ENCODE peak calls at places on chromosomes 3 and 15, in ten cellular contexts. One of them, this sample, is unnamed.

GRCh38 chr3:179149239-179149887 is 1.2 kb downstream of the PIK3CA start:
- DNase-seq in tibial nerve: no peak
- DNase-seq in K562: peak
- DNase-seq in GM23338: peak
- DNase-seq in GM20000: peak
- DNase-seq in epithelial cell of esophagus: peak
- DNase-seq in CD4-positive, alpha-beta T cell: peak
- DNase-seq in tibial artery: no peak
- DNase-seq in progenitor cell of endocrine pancreas: no peak
- DNase-seq in thoracic aorta: no peak
- DNase-seq in this sample: no peak

GRCh38 chr15:77739591-77740378 is 107.1 kb upstream of the LINGO1 start:
- DNase-seq in GM20000: no peak
- DNase-seq in progenitor cell of endocrine pancreas: no peak
- DNase-seq in K562: no peak
- DNase-seq in GM23338: peak
- DNase-seq in CD4-positive, alpha-beta T cell: no peak
- DNase-seq in thoracic aorta: no peak
- DNase-seq in tibial artery: no peak
- DNase-seq in tibial nerve: no peak
- DNase-seq in epithelial cell of esophagus: no peak
- DNase-seq in this sample: no peak

GRCh38 chr3:128491900-128492352 is 1.1 kb downstream of the GATA2 start:
- DNase-seq in thoracic aorta: no peak
- DNase-seq in GM23338: no peak
- DNase-seq in K562: no peak
- DNase-seq in tibial artery: no peak
- DNase-seq in tibial nerve: no peak
- DNase-seq in CD4-positive, alpha-beta T cell: no peak
- DNase-seq in epithelial cell of esophagus: peak
- DNase-seq in GM20000: no peak
- DNase-seq in progenitor cell of endocrine pancreas: no peak
- DNase-seq in this sample: no peak

GRCh38 chr3:158127250-158128219 is 17.6 kb downstream of the RSRC1 start:
- DNase-seq in thoracic aorta: no peak
- DNase-seq in epithelial cell of esophagus: peak
- DNase-seq in tibial nerve: no peak
- DNase-seq in CD4-positive, alpha-beta T cell: no peak
- DNase-seq in K562: peak
- DNase-seq in progenitor cell of endocrine pancreas: no peak
- DNase-seq in GM23338: no peak
- DNase-seq in tibial artery: no peak
- DNase-seq in GM20000: no peak
- DNase-seq in this sample: no peak

GRCh38 chr15:60745469-60745971 is 266.6 kb upstream of the ICE2 start:
- DNase-seq in epithelial cell of esophagus: no peak
- DNase-seq in K562: no peak
- DNase-seq in GM23338: no peak
- DNase-seq in tibial nerve: peak
- DNase-seq in progenitor cell of endocrine pancreas: no peak
- DNase-seq in tibial artery: peak
- DNase-seq in CD4-positive, alpha-beta T cell: no peak
- DNase-seq in GM20000: no peak
- DNase-seq in thoracic aorta: no peak
- DNase-seq in this sample: no peak

GRCh38 chr3:79140718-79141117 is 627.1 kb downstream of the ROBO1 start:
- DNase-seq in epithelial cell of esophagus: peak
- DNase-seq in GM20000: no peak
- DNase-seq in progenitor cell of endocrine pancreas: no peak
- DNase-seq in CD4-positive, alpha-beta T cell: no peak
- DNase-seq in tibial artery: no peak
- DNase-seq in K562: no peak
- DNase-seq in tibial nerve: no peak
- DNase-seq in GM23338: no peak
- DNase-seq in thoracic aorta: no peak
- DNase-seq in this sample: no peak

GRCh38 chr3:151976211-151977050 is 103.0 kb downstream of the SUCNR1 start:
- DNase-seq in progenitor cell of endocrine pancreas: no peak
- DNase-seq in epithelial cell of esophagus: peak
- DNase-seq in tibial artery: no peak
- DNase-seq in tibial nerve: no peak
- DNase-seq in thoracic aorta: peak
- DNase-seq in CD4-positive, alpha-beta T cell: no peak
- DNase-seq in K562: peak
- DNase-seq in GM20000: no peak
- DNase-seq in GM23338: no peak
- DNase-seq in this sample: no peak

GRCh38 chr15:83671603-83672002 is 17.7 kb downstream of the ADAMTSL3 start:
- DNase-seq in tibial artery: no peak
- DNase-seq in K562: no peak
- DNase-seq in epithelial cell of esophagus: no peak
- DNase-seq in GM23338: no peak
- DNase-seq in GM20000: no peak
- DNase-seq in CD4-positive, alpha-beta T cell: no peak
- DNase-seq in progenitor cell of endocrine pancreas: no peak
- DNase-seq in thoracic aorta: no peak
- DNase-seq in tibial nerve: no peak
- DNase-seq in this sample: no peak

GRCh38 chr3:9110802-9111201 is 138.6 kb downstream of the SRGAP3 start:
- DNase-seq in tibial nerve: no peak
- DNase-seq in GM23338: no peak
- DNase-seq in GM20000: no peak
- DNase-seq in CD4-positive, alpha-beta T cell: no peak
- DNase-seq in progenitor cell of endocrine pancreas: no peak
- DNase-seq in thoracic aorta: no peak
- DNase-seq in epithelial cell of esophagus: no peak
- DNase-seq in K562: no peak
- DNase-seq in tibial artery: no peak
- DNase-seq in this sample: no peak

GRCh38 chr3:9110316-9110715 is 139.1 kb downstream of the SRGAP3 start:
- DNase-seq in thoracic aorta: no peak
- DNase-seq in tibial nerve: no peak
- DNase-seq in progenitor cell of endocrine pancreas: no peak
- DNase-seq in CD4-positive, alpha-beta T cell: no peak
- DNase-seq in epithelial cell of esophagus: no peak
- DNase-seq in K562: no peak
- DNase-seq in tibial artery: no peak
- DNase-seq in GM20000: no peak
- DNase-seq in GM23338: no peak
- DNase-seq in this sample: no peak

GRCh38 chr3:9109570-9109914 is 139.9 kb downstream of the SRGAP3 start:
- DNase-seq in GM20000: no peak
- DNase-seq in progenitor cell of endocrine pancreas: no peak
- DNase-seq in GM23338: no peak
- DNase-seq in tibial artery: no peak
- DNase-seq in epithelial cell of esophagus: no peak
- DNase-seq in CD4-positive, alpha-beta T cell: no peak
- DNase-seq in tibial nerve: no peak
- DNase-seq in thoracic aorta: no peak
- DNase-seq in K562: no peak
- DNase-seq in this sample: no peak

GRCh38 chr3:9113040-9113439 is 136.4 kb downstream of the SRGAP3 start:
- DNase-seq in tibial nerve: no peak
- DNase-seq in GM20000: no peak
- DNase-seq in tibial artery: no peak
- DNase-seq in thoracic aorta: no peak
- DNase-seq in CD4-positive, alpha-beta T cell: no peak
- DNase-seq in epithelial cell of esophagus: peak
- DNase-seq in K562: no peak
- DNase-seq in GM23338: no peak
- DNase-seq in progenitor cell of endocrine pancreas: no peak
- DNase-seq in this sample: no peak

GRCh38 chr3:9111349-9112265 is 137.8 kb downstream of the SRGAP3 start:
- DNase-seq in tibial artery: peak
- DNase-seq in GM20000: no peak
- DNase-seq in CD4-positive, alpha-beta T cell: no peak
- DNase-seq in tibial nerve: no peak
- DNase-seq in thoracic aorta: peak
- DNase-seq in progenitor cell of endocrine pancreas: no peak
- DNase-seq in epithelial cell of esophagus: no peak
- DNase-seq in K562: peak
- DNase-seq in GM23338: peak
- DNase-seq in this sample: peak
- TF ChIP-seq CTCF in tibial artery: peak
- TF ChIP-seq CTCF in GM20000: peak
- TF ChIP-seq CTCF in CD4-positive, alpha-beta T cell: no peak
- TF ChIP-seq CTCF in tibial nerve: no peak
- TF ChIP-seq CTCF in thoracic aorta: peak
- TF ChIP-seq CTCF in progenitor cell of endocrine pancreas: no peak
- TF ChIP-seq CTCF in epithelial cell of esophagus: peak
- TF ChIP-seq CTCF in K562: peak
- TF ChIP-seq CTCF in GM23338: peak
- TF ChIP-seq CTCF in this sample: no peak

DNA sequence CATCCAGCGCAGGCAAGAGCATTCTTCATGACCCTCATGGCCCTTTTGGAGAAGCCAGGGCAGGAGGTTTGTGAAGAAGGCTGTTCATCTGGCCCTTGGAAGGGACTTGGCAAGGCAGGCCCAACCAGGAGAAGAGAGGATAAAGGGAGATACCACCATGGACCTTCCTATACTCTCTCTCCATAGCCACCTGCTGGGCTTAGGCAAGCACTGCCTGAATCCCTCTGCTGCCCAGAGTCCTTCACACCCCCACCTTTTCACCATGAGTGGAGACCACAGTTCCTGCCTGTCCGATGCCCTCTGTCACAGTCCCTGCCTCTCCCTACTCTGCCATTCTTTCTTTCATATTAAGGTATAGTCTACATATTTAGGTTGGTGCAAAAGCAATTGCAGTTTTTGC is 10.6 kb upstream of the SFMBT1 start:
- DNase-seq in tibial nerve: no peak
- DNase-seq in tibial artery: no peak
- DNase-seq in GM23338: peak
- DNase-seq in CD4-positive, alpha-beta T cell: no peak
- DNase-seq in progenitor cell of endocrine pancreas: no peak
- DNase-seq in epithelial cell of esophagus: peak
- DNase-seq in K562: peak
- DNase-seq in thoracic aorta: no peak
- DNase-seq in GM20000: peak
- DNase-seq in this sample: peak
- TF ChIP-seq CTCF in tibial nerve: no peak
- TF ChIP-seq CTCF in tibial artery: no peak
- TF ChIP-seq CTCF in GM23338: peak
- TF ChIP-seq CTCF in CD4-positive, alpha-beta T cell: no peak
- TF ChIP-seq CTCF in progenitor cell of endocrine pancreas: peak
- TF ChIP-seq CTCF in epithelial cell of esophagus: peak
- TF ChIP-seq CTCF in K562: peak
- TF ChIP-seq CTCF in thoracic aorta: no peak
- TF ChIP-seq CTCF in GM20000: peak
- TF ChIP-seq CTCF in this sample: no peak

GRCh38 chr15:43493687-43494472 is 924 bp upstream of the TP53BP1 start:
- DNase-seq in tibial nerve: no peak
- DNase-seq in GM23338: no peak
- DNase-seq in CD4-positive, alpha-beta T cell: no peak
- DNase-seq in GM20000: no peak
- DNase-seq in K562: peak
- DNase-seq in thoracic aorta: no peak
- DNase-seq in progenitor cell of endocrine pancreas: no peak
- DNase-seq in epithelial cell of esophagus: no peak
- DNase-seq in tibial artery: no peak
- DNase-seq in this sample: no peak

GRCh38 chr15:43499635-43500034 is 6.7 kb upstream of the TP53BP1 start:
- DNase-seq in GM20000: no peak
- DNase-seq in thoracic aorta: no peak
- DNase-seq in K562: no peak
- DNase-seq in epithelial cell of esophagus: no peak
- DNase-seq in GM23338: no peak
- DNase-seq in CD4-positive, alpha-beta T cell: no peak
- DNase-seq in progenitor cell of endocrine pancreas: no peak
- DNase-seq in tibial artery: no peak
- DNase-seq in tibial nerve: no peak
- DNase-seq in this sample: no peak

DNA sequence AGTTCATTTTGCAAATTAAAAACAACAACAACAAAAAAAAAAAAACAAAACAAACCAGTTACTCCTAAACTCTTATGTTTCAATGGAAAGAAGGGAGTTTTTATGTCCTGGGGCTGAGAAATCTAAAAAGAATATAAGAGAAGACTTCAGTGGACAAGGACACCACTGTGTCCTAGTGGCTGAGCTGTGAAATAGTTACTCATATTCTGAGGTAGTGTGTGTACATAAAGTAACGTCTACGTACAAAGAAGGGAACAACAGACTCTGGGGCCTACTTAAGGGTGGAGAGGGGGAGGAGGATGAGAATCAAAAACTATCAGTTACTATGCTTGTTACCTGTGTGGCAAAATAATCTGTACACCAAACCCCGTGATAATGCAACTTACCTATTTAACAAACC is 6.0 kb upstream of the TP53BP1 start:
- DNase-seq in GM20000: no peak
- DNase-seq in tibial artery: no peak
- DNase-seq in progenitor cell of endocrine pancreas: no peak
- DNase-seq in K562: peak
- DNase-seq in GM23338: no peak
- DNase-seq in CD4-positive, alpha-beta T cell: no peak
- DNase-seq in epithelial cell of esophagus: no peak
- DNase-seq in thoracic aorta: no peak
- DNase-seq in tibial nerve: no peak
- DNase-seq in this sample: no peak
- TF ChIP-seq CTCF in GM20000: no peak
- TF ChIP-seq CTCF in tibial artery: no peak
- TF ChIP-seq CTCF in progenitor cell of endocrine pancreas: no peak
- TF ChIP-seq CTCF in K562: peak
- TF ChIP-seq CTCF in GM23338: no peak
- TF ChIP-seq CTCF in CD4-positive, alpha-beta T cell: no peak
- TF ChIP-seq CTCF in epithelial cell of esophagus: no peak
- TF ChIP-seq CTCF in thoracic aorta: no peak
- TF ChIP-seq CTCF in tibial nerve: no peak
- TF ChIP-seq CTCF in this sample: no peak

GRCh38 chr3:94272030-94272429 is 209.2 kb downstream of the NSUN3 start:
- DNase-seq in epithelial cell of esophagus: no peak
- DNase-seq in thoracic aorta: no peak
- DNase-seq in tibial nerve: no peak
- DNase-seq in GM20000: no peak
- DNase-seq in GM23338: no peak
- DNase-seq in CD4-positive, alpha-beta T cell: no peak
- DNase-seq in K562: no peak
- DNase-seq in tibial artery: no peak
- DNase-seq in progenitor cell of endocrine pancreas: no peak
- DNase-seq in this sample: no peak

GRCh38 chr3:94269763-94270162 is 206.9 kb downstream of the NSUN3 start:
- DNase-seq in epithelial cell of esophagus: peak
- DNase-seq in CD4-positive, alpha-beta T cell: no peak
- DNase-seq in tibial artery: no peak
- DNase-seq in K562: no peak
- DNase-seq in GM20000: no peak
- DNase-seq in progenitor cell of endocrine pancreas: no peak
- DNase-seq in GM23338: no peak
- DNase-seq in thoracic aorta: no peak
- DNase-seq in tibial nerve: no peak
- DNase-seq in this sample: no peak
- TF ChIP-seq CTCF in epithelial cell of esophagus: no peak
- TF ChIP-seq CTCF in CD4-positive, alpha-beta T cell: no peak
- TF ChIP-seq CTCF in tibial artery: no peak
- TF ChIP-seq CTCF in K562: no peak
- TF ChIP-seq CTCF in GM20000: no peak
- TF ChIP-seq CTCF in progenitor cell of endocrine pancreas: no peak
- TF ChIP-seq CTCF in GM23338: no peak
- TF ChIP-seq CTCF in thoracic aorta: no peak
- TF ChIP-seq CTCF in tibial nerve: no peak
- TF ChIP-seq CTCF in this sample: no peak